ENCODE peak calls at places on chromosome 14, in ten cellular contexts. Z is right atrium auricular region; T is esophagus squamous epithelium; P is adipocyte; Q is cardiac muscle cell; F is effector memory CD4-positive, alpha-beta T cell; L is suprapubic skin; G is uterus; V is tibial nerve; I is brain microvascular endothelial cell. A is an unnamed sample.

GRCh38 chr14:23099212-23099861 is 4.0 kb downstream of the C14orf119 start:
- DNase-seq in Z (no peak), T (no peak), P (no peak), Q (no peak), F (no peak), L (no peak), G (no peak), V (no peak), I (no peak), A (no peak)

GRCh38 chr14:105562713-105563346 is 36.4 kb downstream of the TMEM121 start:
- DNase-seq in Z (no peak), T (no peak), P (no peak), Q (no peak), F (no peak), L (no peak), G (no peak), V (no peak), I (no peak), A (peak; percentile 2)

GRCh38 chr14:56884617-56885016 is 74.3 kb upstream of the OTX2 start:
- DNase-seq in Z (no peak), T (no peak), P (no peak), Q (no peak), F (no peak), L (no peak), G (no peak), V (no peak), I (no peak), A (no peak)

GRCh38 chr14:70094106-70094505 is 94.6 kb downstream of the SLC8A3 start:
- DNase-seq in Z (no peak), T (no peak), P (no peak), Q (no peak), F (no peak), L (no peak), G (no peak), V (no peak), I (no peak), A (no peak)

GRCh38 chr14:55537782-55538181 is 42.2 kb upstream of the KTN1 start:
- DNase-seq in Z (no peak), T (no peak), P (no peak), Q (no peak), F (no peak), L (no peak), G (no peak), V (no peak), I (no peak), A (no peak)

GRCh38 chr14:68079941-68080697 is 260.5 kb downstream of the RAD51B start:
- DNase-seq in Z (no peak), T (no peak), P (no peak), Q (no peak), F (no peak), L (no peak), G (no peak), V (no peak), I (no peak), A (no peak)

GRCh38 chr14:50599700-50600444 is 39.9 kb downstream of the ATL1 start:
- DNase-seq in Z (no peak), T (no peak), P (peak; percentile 78), Q (peak; percentile 53), F (no peak), L (no peak), G (no peak), V (no peak), I (peak; percentile 31), A (no peak)

GRCh38 chr14:24692382-24693352 is 58.7 kb upstream of the GZMB start:
- DNase-seq in Z (no peak), T (no peak), P (no peak), Q (no peak), F (peak; percentile 22), L (no peak), G (no peak), V (no peak), I (no peak), A (no peak)

GRCh38 chr14:101024686-101025085 is 121.2 kb upstream of the RTL1 start:
- DNase-seq in Z (no peak), T (no peak), P (no peak), Q (no peak), F (no peak), L (peak; percentile 19), G (no peak), V (no peak), I (no peak), A (no peak)

GRCh38 chr14:90805662-90806548 is 10.3 kb downstream of the TTC7B start:
- DNase-seq in Z (no peak), T (no peak), P (no peak), Q (no peak), F (no peak), L (no peak), G (peak; percentile 46), V (no peak), I (no peak), A (peak; percentile 59)

GRCh38 chr14:63275611-63276010 is 43.1 kb downstream of the GPHB5 start:
- DNase-seq in Z (no peak), T (no peak), P (no peak), Q (no peak), F (no peak), L (no peak), G (no peak), V (no peak), I (no peak), A (no peak)

GRCh38 chr14:59482471-59483331 is 1.5 kb downstream of the L3HYPDH start:
- DNase-seq in Z (no peak), T (no peak), P (peak; percentile 89), Q (peak; percentile 23), F (no peak), L (no peak), G (peak; percentile 18), V (no peak), I (peak; percentile 90), A (no peak)

GRCh38 chr14:95255013-95255412 is 64.7 kb downstream of the CLMN start:
- DNase-seq in Z (no peak), T (no peak), P (no peak), Q (no peak), F (no peak), L (no peak), G (no peak), V (no peak), I (no peak), A (no peak)
- H3K4me3 ChIP-seq in Z (no peak overlapping the region), T (no peak overlapping the region), P (no peak overlapping the region), Q (no peak overlapping the region), F (no peak overlapping the region), L (no peak overlapping the region), G (no peak overlapping the region), V (no peak overlapping the region), I (no peak overlapping the region), A (no peak overlapping the region)

GRCh38 chr14:95011449-95012020 is 145.8 kb downstream of the DICER1 start:
- DNase-seq in Z (no peak), T (no peak), P (no peak), Q (no peak), F (no peak), L (no peak), G (no peak), V (no peak), I (no peak), A (no peak)
- H3K27me3 ChIP-seq in Z (no peaks in the 10 kb centered on the region), T (no peaks in the 10 kb centered on the region), P (peaks cover 6% of the 10 kb centered on the region), Q (no peaks in the 10 kb centered on the region), F (no peaks in the 10 kb centered on the region), L (peaks cover 22% of the 10 kb centered on the region), G (no peaks in the 10 kb centered on the region), V (no peaks in the 10 kb centered on the region), I (no peaks in the 10 kb centered on the region), A (no peaks in the 10 kb centered on the region)

GRCh38 chr14:96217381-96217913 is 12.8 kb downstream of the BDKRB2 start:
- DNase-seq in Z (no peak), T (no peak), P (no peak), Q (no peak), F (no peak), L (no peak), G (no peak), V (no peak), I (no peak), A (no peak)

GRCh38 chr14:96213871-96214465 is 9.3 kb downstream of the BDKRB2 start:
- DNase-seq in Z (no peak), T (no peak), P (no peak), Q (no peak), F (no peak), L (no peak), G (no peak), V (no peak), I (no peak), A (no peak)

GRCh38 chr14:96212896-96213295 is 8.3 kb downstream of the BDKRB2 start:
- DNase-seq in Z (no peak), T (no peak), P (no peak), Q (no peak), F (no peak), L (no peak), G (no peak), V (no peak), I (no peak), A (no peak)

GRCh38 chr14:96216627-96217026 is 12.0 kb downstream of the BDKRB2 start:
- DNase-seq in Z (no peak), T (no peak), P (no peak), Q (no peak), F (no peak), L (no peak), G (no peak), V (no peak), I (no peak), A (no peak)

DNA sequence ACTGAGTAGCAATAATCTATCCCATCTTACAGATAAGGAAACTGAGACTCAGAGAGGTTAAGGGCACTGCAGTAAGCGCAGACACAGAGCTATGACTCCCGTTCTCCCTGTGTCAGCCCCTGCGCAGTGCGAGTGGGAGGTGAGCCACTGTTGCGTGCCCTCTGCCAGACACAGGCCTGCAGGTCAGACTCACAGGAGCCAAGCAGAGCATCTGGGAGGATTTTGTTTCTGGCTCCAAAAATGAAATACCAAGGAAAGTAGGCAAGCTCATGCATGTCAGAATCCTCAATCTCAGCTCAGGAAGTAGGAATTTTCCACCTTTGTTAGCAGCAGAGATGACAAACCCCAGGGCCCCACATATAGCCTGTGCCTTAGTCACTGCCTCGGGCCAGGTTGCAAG is 11.2 kb downstream of the BDKRB2 start:
- DNase-seq in Z (no peak), T (no peak), P (no peak), Q (no peak), F (no peak), L (no peak), G (no peak), V (no peak), I (no peak), A (no peak)
- H3K4me3 ChIP-seq in Z (no peak overlapping the region), T (no peak overlapping the region), P (no peak overlapping the region), Q (no peak overlapping the region), F (no peak overlapping the region), L (no peak overlapping the region), G (no peak overlapping the region), V (no peak overlapping the region), I (no peak overlapping the region), A (no peak overlapping the region)

DNA sequence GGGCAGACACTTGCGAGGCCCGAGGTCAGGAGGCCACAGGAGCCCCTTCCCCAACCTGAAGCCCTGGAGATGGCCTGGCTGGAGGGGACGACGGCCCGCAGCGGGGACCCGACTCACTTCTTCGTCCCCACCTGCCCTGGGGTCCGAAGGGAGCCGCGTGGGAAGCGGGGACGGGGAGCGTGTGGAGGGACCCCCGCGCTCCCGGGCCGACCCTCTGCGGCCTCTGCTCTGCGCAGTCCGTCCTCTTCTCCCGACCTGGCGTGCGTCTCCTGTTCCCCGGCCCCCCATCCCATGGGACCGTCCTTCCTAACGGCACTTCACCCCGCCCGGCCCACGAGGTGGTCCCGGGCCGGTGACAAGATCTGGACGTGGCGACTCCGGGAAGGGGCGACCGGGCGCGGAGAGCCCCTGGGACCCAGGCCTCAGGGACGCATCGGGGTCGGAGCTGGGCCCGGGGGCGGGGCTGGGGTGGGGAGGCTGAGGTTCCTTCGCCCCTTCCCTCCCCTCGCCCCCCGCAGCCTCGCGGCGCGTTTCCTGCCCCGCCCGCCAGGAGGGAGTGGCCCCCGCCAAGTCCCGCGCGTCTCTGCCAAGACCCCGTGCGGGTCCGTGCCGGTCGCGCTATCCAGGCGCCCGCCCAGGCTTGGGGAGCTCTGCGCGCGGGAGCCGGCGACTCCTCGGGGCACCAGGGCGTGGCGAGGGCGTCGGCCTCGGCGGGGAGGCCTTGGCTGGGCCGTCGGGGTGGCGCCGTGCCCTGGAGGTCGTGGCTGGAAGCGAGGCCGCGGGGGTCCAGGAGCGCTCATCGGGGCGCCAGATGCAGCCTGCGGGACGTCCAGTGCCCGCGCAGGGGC is 97.1 kb downstream of the TNFAIP2 start:
- DNase-seq in Z (no peak), T (no peak), P (peak; percentile 11), Q (no peak), F (no peak), L (peak; percentile 65), G (no peak), V (no peak), I (no peak), A (no peak)
- H3K27me3 ChIP-seq in Z (no peaks in the 10 kb centered on the region), T (peaks cover 5% of the 10 kb centered on the region), P (peaks cover 21% of the 10 kb centered on the region), Q (peaks cover 31% of the 10 kb centered on the region), F (peaks cover 6% of the 10 kb centered on the region), L (peaks cover 26% of the 10 kb centered on the region), G (no peaks in the 10 kb centered on the region), V (no peaks in the 10 kb centered on the region), I (peaks cover 26% of the 10 kb centered on the region), A (peaks cover 10% of the 10 kb centered on the region)

A was measured in psoas muscle.